ENCODE peak calls at places on chromosome 13, in five cellular contexts. V is heart left ventricle, Y is HEK293T, T is HT-29, M is SIG-M5. K is an unnamed sample.

GRCh38 chr13:29917573-29918091 is 67.2 kb upstream of the UBL3 start:
- DNase-seq in V (no peak), Y (no peak), T (no peak), M (no peak), K (no peak)

GRCh38 chr13:45105895-45106294 is 14.4 kb upstream of the GTF2F2 start:
- DNase-seq in V (no peak), Y (no peak), T (no peak), M (no peak), K (no peak)

GRCh38 chr13:71249031-71249430 is 618.0 kb downstream of the DACH1 start:
- DNase-seq in V (no peak), Y (no peak), T (no peak), M (no peak), K (no peak)

GRCh38 chr13:100984349-100984748 is 309.8 kb upstream of the TMTC4 start:
- DNase-seq in V (no peak), Y (no peak), T (no peak), M (no peak), K (peak; percentile 18)

GRCh38 chr13:28046981-28047380 is 53.4 kb downstream of the FLT3 start:
- DNase-seq in V (no peak), Y (no peak), T (no peak), M (no peak), K (no peak)

GRCh38 chr13:37059848-37060192 is 332 bp upstream of the SUPT20H start:
- DNase-seq in V (no peak), Y (no peak), T (no peak), M (no peak), K (no peak)

GRCh38 chr13:93775507-93776108 is 549.0 kb downstream of the GPC6 start:
- DNase-seq in V (no peak), Y (no peak), T (no peak), M (no peak), K (no peak)

GRCh38 chr13:74129500-74130144 is 4.6 kb downstream of the KLF12 start:
- DNase-seq in V (peak; percentile 29), Y (peak; percentile 46), T (no peak), M (no peak), K (peak; percentile 77)

GRCh38 chr13:48739346-48740037 is 85.8 kb downstream of the CYSLTR2 start:
- DNase-seq in V (no peak), Y (no peak), T (no peak), M (no peak), K (no peak)

GRCh38 chr13:46134494-46134893 is 29.7 kb upstream of the CPB2 start:
- DNase-seq in V (no peak), Y (no peak), T (no peak), M (no peak), K (no peak)

GRCh38 chr13:36820222-36820621 is 1.2 kb downstream of the RFXAP start:
- DNase-seq in V (no peak), Y (no peak), T (no peak), M (no peak), K (peak; percentile 14)

GRCh38 chr13:61110804-61111203 is 304.8 kb downstream of the PCDH20 start:
- DNase-seq in V (no peak), Y (no peak), T (no peak), M (no peak), K (no peak)

GRCh38 chr13:43546260-43546659 is 240.5 kb downstream of the ENOX1 start:
- DNase-seq in V (peak; percentile 49), Y (no peak), T (no peak), M (no peak), K (no peak)

GRCh38 chr13:84896128-84896527 is 903.1 kb downstream of the SLITRK6 start:
- DNase-seq in V (no peak), Y (peak; percentile 50), T (peak; percentile 84), M (no peak), K (peak; percentile 26)

GRCh38 chr13:32695602-32696250 is 109.5 kb downstream of the PDS5B start:
- DNase-seq in V (no peak), Y (no peak), T (no peak), M (no peak), K (no peak)

GRCh38 chr13:102774210-102774560 is 599 bp upstream of the TEX30 start:
- DNase-seq in V (peak; percentile 11), Y (no peak), T (no peak), M (no peak), K (no peak)

GRCh38 chr13:19587635-19588300 is 26.4 kb upstream of the TPTE2 start:
- DNase-seq in V (no peak), Y (peak; percentile 13), T (peak; percentile 91), M (no peak), K (peak; percentile 60)

GRCh38 chr13:52319876-52320275 is 86.1 kb downstream of the THSD1 start:
- DNase-seq in V (no peak), Y (no peak), T (no peak), M (no peak), K (no peak)

GRCh38 chr13:109999659-110000533 is 213.5 kb upstream of the IRS2 start:
- DNase-seq in V (no peak), Y (no peak), T (no peak), M (no peak), K (no peak)

GRCh38 chr13:107993239-107993948 is 221.9 kb downstream of the LIG4 start:
- DNase-seq in V (no peak), Y (no peak), T (no peak), M (no peak), K (no peak)

GRCh38 chr13:50299546-50300249 is 284.5 kb downstream of the KCNRG start:
- DNase-seq in V (no peak), Y (no peak), T (no peak), M (no peak), K (no peak)

GRCh38 chr13:20713751-20714150 is 10.3 kb downstream of the IL17D start:
- DNase-seq in V (no peak), Y (no peak), T (no peak), M (no peak), K (peak; percentile 52)

GRCh38 chr13:49779721-49780120 is 12.8 kb downstream of the KPNA3 start:
- DNase-seq in V (no peak), Y (no peak), T (no peak), M (no peak), K (no peak)

GRCh38 chr13:20769834-20770233 is 3.9 kb downstream of the EEF1AKMT1 start:
- DNase-seq in V (no peak), Y (no peak), T (no peak), M (no peak), K (no peak)

GRCh38 chr13:73421310-73421912 is 362.6 kb downstream of the KLF5 start:
- DNase-seq in V (no peak), Y (no peak), T (peak; percentile 66), M (no peak), K (peak; percentile 86)

GRCh38 chr13:71852082-71852481 is 14.9 kb downstream of the DACH1 start:
- DNase-seq in V (no peak), Y (no peak), T (no peak), M (no peak), K (no peak)

GRCh38 chr13:32229443-32229842 is 85.7 kb downstream of the ZAR1L start:
- DNase-seq in V (no peak), Y (no peak), T (no peak), M (no peak), K (no peak)

GRCh38 chr13:29543230-29544215 is 52.0 kb downstream of the SLC7A1 start:
- DNase-seq in V (no peak), Y (peak; percentile 16), T (peak; percentile 51), M (peak; percentile 65), K (peak; percentile 11)

GRCh38 chr13:31119966-31120733 is 41.6 kb downstream of the HSPH1 start:
- DNase-seq in V (no peak), Y (no peak), T (no peak), M (no peak), K (no peak)

GRCh38 chr13:76271728-76272232 is 614.4 kb downstream of the KCTD12 start:
- DNase-seq in V (no peak), Y (no peak), T (no peak), M (no peak), K (no peak)

GRCh38 chr13:50574731-50575130 is 268.8 kb downstream of the DLEU7 start:
- DNase-seq in V (no peak), Y (no peak), T (no peak), M (no peak), K (no peak)

GRCh38 chr13:24511019-24511823 is 1.4 kb downstream of the PARP4 start:
- DNase-seq in V (no peak), Y (peak; percentile 12), T (peak; percentile 96), M (peak; percentile 15), K (peak; percentile 81)

GRCh38 chr13:93460005-93460404 is 233.4 kb downstream of the GPC6 start:
- DNase-seq in V (no peak), Y (no peak), T (no peak), M (no peak), K (no peak)

GRCh38 chr13:102460806-102461205 is 59.0 kb upstream of the FGF14 start:
- DNase-seq in V (no peak), Y (no peak), T (no peak), M (no peak), K (no peak)

GRCh38 chr13:35478384-35479222 is 2.1 kb upstream of the MAB21L1 start:
- DNase-seq in V (no peak), Y (no peak), T (no peak), M (no peak), K (no peak)

GRCh38 chr13:21638319-21639282 is 32.3 kb upstream of the FGF9 start:
- DNase-seq in V (no peak), Y (peak; percentile 13), T (peak; percentile 93), M (no peak), K (peak; percentile 60)

GRCh38 chr13:44617648-44618047 is 41.5 kb upstream of the TSC22D1 start:
- DNase-seq in V (no peak), Y (no peak), T (no peak), M (no peak), K (no peak)

GRCh38 chr13:103282571-103283450 is 216.6 kb upstream of the SLC10A2 start:
- DNase-seq in V (no peak), Y (no peak), T (no peak), M (no peak), K (peak; percentile 48)

GRCh38 chr13:80957019-80957650 is 616.2 kb upstream of the SPRY2 start:
- DNase-seq in V (no peak), Y (no peak), T (no peak), M (no peak), K (no peak)